ENCODE peak calls at places on chromosome 21, in six cellular contexts. One of them, this sample, is unnamed.

GRCh38 chr21:34647552-34647951 is 21.2 kb upstream of the CLIC6 start:
- DNase-seq in H1: no peak
- DNase-seq in SK-N-SH: no peak
- DNase-seq in HepG2: no peak
- DNase-seq in K562: no peak
- DNase-seq in GM12878: no peak
- DNase-seq in this sample: no peak

GRCh38 chr21:45074818-45075605 is 632 bp downstream of the ADARB1 start:
- DNase-seq in H1: no peak
- DNase-seq in SK-N-SH: peak
- DNase-seq in HepG2: no peak
- DNase-seq in K562: peak
- DNase-seq in GM12878: no peak
- DNase-seq in this sample: peak

GRCh38 chr21:45281411-45282282 is 6.0 kb downstream of the POFUT2 start:
- DNase-seq in H1: no peak
- DNase-seq in SK-N-SH: no peak
- DNase-seq in HepG2: no peak
- DNase-seq in K562: no peak
- DNase-seq in GM12878: no peak
- DNase-seq in this sample: no peak

GRCh38 chr21:16330340-16331319 is 600.8 kb downstream of the USP25 start:
- DNase-seq in H1: no peak
- DNase-seq in SK-N-SH: peak
- DNase-seq in HepG2: peak
- DNase-seq in K562: peak
- DNase-seq in GM12878: no peak
- DNase-seq in this sample: peak

GRCh38 chr21:34909492-34910292 is 139.4 kb downstream of the RUNX1 start:
- DNase-seq in H1: no peak
- DNase-seq in SK-N-SH: no peak
- DNase-seq in HepG2: no peak
- DNase-seq in K562: no peak
- DNase-seq in GM12878: no peak
- DNase-seq in this sample: peak

GRCh38 chr21:33124879-33125278 is 54.9 kb downstream of the OLIG1 start:
- DNase-seq in H1: no peak
- DNase-seq in SK-N-SH: no peak
- DNase-seq in HepG2: no peak
- DNase-seq in K562: no peak
- DNase-seq in GM12878: no peak
- DNase-seq in this sample: peak

GRCh38 chr21:46226920-46227599 is 1.5 kb downstream of the LSS start:
- DNase-seq in H1: no peak
- DNase-seq in SK-N-SH: no peak
- DNase-seq in HepG2: no peak
- DNase-seq in K562: no peak
- DNase-seq in GM12878: peak
- DNase-seq in this sample: no peak

GRCh38 chr21:16634522-16634914 is 878.3 kb upstream of the CXADR start:
- DNase-seq in H1: peak
- DNase-seq in SK-N-SH: no peak
- DNase-seq in HepG2: no peak
- DNase-seq in K562: no peak
- DNase-seq in GM12878: no peak
- DNase-seq in this sample: no peak

GRCh38 chr21:42007541-42007940 is 2.6 kb downstream of the ZBTB21 start:
- DNase-seq in H1: no peak
- DNase-seq in SK-N-SH: no peak
- DNase-seq in HepG2: no peak
- DNase-seq in K562: no peak
- DNase-seq in GM12878: no peak
- DNase-seq in this sample: no peak

GRCh38 chr21:41777934-41778815 is 11.3 kb upstream of the RIPK4 start:
- DNase-seq in H1: peak
- DNase-seq in SK-N-SH: peak
- DNase-seq in HepG2: peak
- DNase-seq in K562: peak
- DNase-seq in GM12878: no peak
- DNase-seq in this sample: peak

GRCh38 chr21:42308914-42309752 is 6.1 kb downstream of the TFF3 start:
- DNase-seq in H1: no peak
- DNase-seq in SK-N-SH: no peak
- DNase-seq in HepG2: no peak
- DNase-seq in K562: no peak
- DNase-seq in GM12878: no peak
- DNase-seq in this sample: no peak

GRCh38 chr21:29678616-29679015 is 261.2 kb downstream of the GRIK1 start:
- DNase-seq in H1: no peak
- DNase-seq in SK-N-SH: no peak
- DNase-seq in HepG2: no peak
- DNase-seq in K562: no peak
- DNase-seq in GM12878: no peak
- DNase-seq in this sample: no peak

GRCh38 chr21:45947716-45948255 is 33.8 kb upstream of the COL6A1 start:
- DNase-seq in H1: no peak
- DNase-seq in SK-N-SH: no peak
- DNase-seq in HepG2: no peak
- DNase-seq in K562: no peak
- DNase-seq in GM12878: no peak
- DNase-seq in this sample: no peak

GRCh38 chr21:17782051-17782450 is 37.1 kb downstream of the C21orf91 start:
- DNase-seq in H1: no peak
- DNase-seq in SK-N-SH: no peak
- DNase-seq in HepG2: no peak
- DNase-seq in K562: no peak
- DNase-seq in GM12878: no peak
- DNase-seq in this sample: no peak

GRCh38 chr21:16040601-16041000 is 310.8 kb downstream of the USP25 start:
- DNase-seq in H1: no peak
- DNase-seq in SK-N-SH: no peak
- DNase-seq in HepG2: peak
- DNase-seq in K562: no peak
- DNase-seq in GM12878: no peak
- DNase-seq in this sample: no peak

GRCh38 chr21:45387506-45387905 is 17.5 kb upstream of the COL18A1 start:
- DNase-seq in H1: no peak
- DNase-seq in SK-N-SH: no peak
- DNase-seq in HepG2: no peak
- DNase-seq in K562: no peak
- DNase-seq in GM12878: no peak
- DNase-seq in this sample: no peak

GRCh38 chr21:17925900-17926299 is 106.7 kb upstream of the C21orf91 start:
- DNase-seq in H1: no peak
- DNase-seq in SK-N-SH: no peak
- DNase-seq in HepG2: peak
- DNase-seq in K562: no peak
- DNase-seq in GM12878: no peak
- DNase-seq in this sample: no peak

GRCh38 chr21:45421846-45422775 is 17.1 kb downstream of the COL18A1 start:
- DNase-seq in H1: no peak
- DNase-seq in SK-N-SH: no peak
- DNase-seq in HepG2: no peak
- DNase-seq in K562: no peak
- DNase-seq in GM12878: no peak
- DNase-seq in this sample: no peak

GRCh38 chr21:43853851-43854772 is 10.9 kb upstream of the AGPAT3 start:
- DNase-seq in H1: no peak
- DNase-seq in SK-N-SH: no peak
- DNase-seq in HepG2: no peak
- DNase-seq in K562: peak
- DNase-seq in GM12878: no peak
- DNase-seq in this sample: no peak
- TF ChIP-seq GABPA in H1: no peak
- TF ChIP-seq GABPA in SK-N-SH: no peak
- TF ChIP-seq GABPA in HepG2: no peak
- TF ChIP-seq GABPA in K562: no peak
- TF ChIP-seq GABPA in GM12878: no peak
- TF ChIP-seq GABPA in this sample: no peak

GRCh38 chr21:31658053-31658452 is 1.4 kb upstream of the SOD1 start:
- DNase-seq in H1: no peak
- DNase-seq in SK-N-SH: no peak
- DNase-seq in HepG2: peak
- DNase-seq in K562: no peak
- DNase-seq in GM12878: no peak
- DNase-seq in this sample: no peak

GRCh38 chr21:31656199-31657095 is 3.0 kb upstream of the SOD1 start:
- DNase-seq in H1: no peak
- DNase-seq in SK-N-SH: no peak
- DNase-seq in HepG2: no peak
- DNase-seq in K562: no peak
- DNase-seq in GM12878: no peak
- DNase-seq in this sample: no peak

GRCh38 chr21:31660134-31660565 is 657 bp downstream of the SOD1 start:
- DNase-seq in H1: no peak
- DNase-seq in SK-N-SH: no peak
- DNase-seq in HepG2: no peak
- DNase-seq in K562: no peak
- DNase-seq in GM12878: no peak
- DNase-seq in this sample: peak

GRCh38 chr21:31663584-31664249 is 4.2 kb downstream of the SOD1 start:
- DNase-seq in H1: no peak
- DNase-seq in SK-N-SH: no peak
- DNase-seq in HepG2: no peak
- DNase-seq in K562: no peak
- DNase-seq in GM12878: no peak
- DNase-seq in this sample: no peak

DNA sequence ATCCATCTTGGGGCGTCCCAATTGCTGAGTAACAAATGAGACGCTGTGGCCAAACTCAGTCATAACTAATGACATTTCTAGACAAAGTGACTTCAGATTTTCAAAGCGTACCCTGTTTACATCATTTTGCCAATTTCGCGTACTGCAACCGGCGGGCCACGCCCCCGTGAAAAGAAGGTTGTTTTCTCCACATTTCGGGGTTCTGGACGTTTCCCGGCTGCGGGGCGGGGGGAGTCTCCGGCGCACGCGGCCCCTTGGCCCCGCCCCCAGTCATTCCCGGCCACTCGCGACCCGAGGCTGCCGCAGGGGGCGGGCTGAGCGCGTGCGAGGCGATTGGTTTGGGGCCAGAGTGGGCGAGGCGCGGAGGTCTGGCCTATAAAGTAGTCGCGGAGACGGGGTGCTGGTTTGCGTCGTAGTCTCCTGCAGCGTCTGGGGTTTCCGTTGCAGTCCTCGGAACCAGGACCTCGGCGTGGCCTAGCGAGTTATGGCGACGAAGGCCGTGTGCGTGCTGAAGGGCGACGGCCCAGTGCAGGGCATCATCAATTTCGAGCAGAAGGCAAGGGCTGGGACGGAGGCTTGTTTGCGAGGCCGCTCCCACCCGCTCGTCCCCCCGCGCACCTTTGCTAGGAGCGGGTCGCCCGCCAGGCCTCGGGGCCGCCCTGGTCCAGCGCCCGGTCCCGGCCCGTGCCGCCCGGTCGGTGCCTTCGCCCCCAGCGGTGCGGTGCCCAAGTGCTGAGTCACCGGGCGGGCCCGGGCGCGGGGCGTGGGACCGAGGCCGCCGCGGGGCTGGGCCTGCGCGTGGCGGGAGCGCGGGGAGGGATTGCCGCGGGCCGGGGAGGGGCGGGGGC is at the start of gene SOD1:
- DNase-seq in H1: peak
- DNase-seq in SK-N-SH: peak
- DNase-seq in HepG2: peak
- DNase-seq in K562: peak
- DNase-seq in GM12878: peak
- DNase-seq in this sample: peak
- TF ChIP-seq GABPA in H1: no peak
- TF ChIP-seq GABPA in SK-N-SH: no peak
- TF ChIP-seq GABPA in HepG2: no peak
- TF ChIP-seq GABPA in K562: peak
- TF ChIP-seq GABPA in GM12878: no peak
- TF ChIP-seq GABPA in this sample: no peak

GRCh38 chr21:26519142-26519541 is 53.9 kb downstream of the CYYR1 start:
- DNase-seq in H1: no peak
- DNase-seq in SK-N-SH: no peak
- DNase-seq in HepG2: no peak
- DNase-seq in K562: no peak
- DNase-seq in GM12878: no peak
- DNase-seq in this sample: no peak

GRCh38 chr21:26522704-26523103 is 50.4 kb downstream of the CYYR1 start:
- DNase-seq in H1: no peak
- DNase-seq in SK-N-SH: peak
- DNase-seq in HepG2: no peak
- DNase-seq in K562: no peak
- DNase-seq in GM12878: no peak
- DNase-seq in this sample: no peak
- TF ChIP-seq GABPA in H1: no peak
- TF ChIP-seq GABPA in SK-N-SH: no peak
- TF ChIP-seq GABPA in HepG2: no peak
- TF ChIP-seq GABPA in K562: no peak
- TF ChIP-seq GABPA in GM12878: no peak
- TF ChIP-seq GABPA in this sample: no peak

GRCh38 chr21:36583591-36583990 is 103.7 kb upstream of the CLDN14 start:
- DNase-seq in H1: no peak
- DNase-seq in SK-N-SH: no peak
- DNase-seq in HepG2: no peak
- DNase-seq in K562: no peak
- DNase-seq in GM12878: no peak
- DNase-seq in this sample: no peak

GRCh38 chr21:36587388-36587787 is 107.5 kb upstream of the CLDN14 start:
- DNase-seq in H1: no peak
- DNase-seq in SK-N-SH: no peak
- DNase-seq in HepG2: no peak
- DNase-seq in K562: no peak
- DNase-seq in GM12878: no peak
- DNase-seq in this sample: no peak

GRCh38 chr21:36584980-36585940 is 105.3 kb upstream of the CLDN14 start:
- DNase-seq in H1: no peak
- DNase-seq in SK-N-SH: no peak
- DNase-seq in HepG2: no peak
- DNase-seq in K562: no peak
- DNase-seq in GM12878: no peak
- DNase-seq in this sample: no peak

GRCh38 chr21:36591326-36591970 is 107.5 kb upstream of the SIM2 start:
- DNase-seq in H1: no peak
- DNase-seq in SK-N-SH: no peak
- DNase-seq in HepG2: no peak
- DNase-seq in K562: no peak
- DNase-seq in GM12878: no peak
- DNase-seq in this sample: no peak

DNA sequence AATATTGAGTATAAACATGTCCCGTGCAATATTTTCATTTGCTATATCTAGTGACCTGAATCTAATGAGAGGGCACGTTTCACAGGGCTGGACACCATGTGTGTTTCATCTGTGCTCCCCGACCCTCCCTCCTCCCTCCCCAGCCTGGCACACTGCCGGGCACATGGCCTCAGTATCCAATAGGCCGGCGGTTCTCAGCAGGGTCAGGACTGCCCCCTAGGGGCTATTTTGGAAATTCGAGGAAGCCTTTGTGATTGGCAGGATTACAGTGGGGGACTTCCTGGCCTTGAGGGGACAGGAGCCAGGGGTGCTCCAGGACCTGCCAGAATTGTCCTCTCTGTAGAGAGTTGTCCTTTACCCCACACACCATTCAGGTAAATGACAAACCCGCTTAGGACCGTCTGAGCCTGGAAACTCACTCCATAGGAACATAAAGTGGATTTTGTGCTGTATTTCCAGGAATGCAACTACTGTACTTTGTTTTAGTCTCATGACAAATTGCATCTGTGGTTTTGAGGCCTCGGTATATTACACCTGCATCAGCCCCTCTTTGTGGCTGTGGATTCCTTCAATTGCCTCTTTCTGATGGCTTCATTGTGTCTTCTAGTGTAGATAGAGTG is 109.5 kb upstream of the SIM2 start:
- DNase-seq in H1: no peak
- DNase-seq in SK-N-SH: peak
- DNase-seq in HepG2: peak
- DNase-seq in K562: peak
- DNase-seq in GM12878: peak
- DNase-seq in this sample: peak
- TF ChIP-seq GABPA in H1: no peak
- TF ChIP-seq GABPA in SK-N-SH: no peak
- TF ChIP-seq GABPA in HepG2: no peak
- TF ChIP-seq GABPA in K562: no peak
- TF ChIP-seq GABPA in GM12878: no peak
- TF ChIP-seq GABPA in this sample: no peak

This sample was measured in HL-60.